ENCODE peak calls at places on chromosomes 2 and 18, in five cellular contexts. O is stimulated activated CD4-positive, alpha-beta T cell treated with anti-CD3 and anti-CD28 coated beads, Interleukin-12 subunit alpha, Interleukin-12 subunit beta, amount 100 ng/mL, for 24 hours; J is effector memory CD4-positive, alpha-beta T cell; L is endothelial cell; Q is GM23248. Y is an unnamed sample.

GRCh38 chr2:197116306-197116879 is 189.9 kb upstream of the PGAP1 start:
- DNase-seq in J (no peak), Q (no peak), O (no peak), L (no peak), Y (no peak)

GRCh38 chr2:3377279-3377611 is 373 bp downstream of the EIPR1 start:
- DNase-seq in J (no peak), Q (peak), L (no peak), O (peak), Y (no peak)

GRCh38 chr2:132804045-132804444 is 134.0 kb upstream of the LYPD1 start:
- DNase-seq in L (no peak), J (no peak), O (no peak), Q (peak), Y (no peak)

GRCh38 chr2:209523778-209524362 is 100.0 kb downstream of the MAP2 start:
- DNase-seq in J (no peak), O (no peak), Q (no peak), L (no peak), Y (no peak)

GRCh38 chr2:19362094-19362649 is 3.7 kb upstream of the OSR1 start:
- DNase-seq in Q (peak), L (no peak), O (no peak), J (no peak), Y (no peak)

GRCh38 chr2:239489481-239489880 is 88.7 kb upstream of the HDAC4 start:
- DNase-seq in Q (no peak), J (no peak), O (no peak), L (no peak), Y (no peak)

GRCh38 chr2:236001854-236002253 is 166.3 kb downstream of the GBX2 start:
- DNase-seq in L (no peak), O (no peak), Q (no peak), J (no peak), Y (no peak)

GRCh38 chr18:77000527-77000926 is 132.1 kb downstream of the MBP start:
- DNase-seq in L (peak), O (no peak), J (peak), Q (peak), Y (peak)

GRCh38 chr2:144552821-144553220 is 32.9 kb upstream of the ZEB2 start:
- DNase-seq in O (no peak), Q (no peak), J (no peak), L (no peak), Y (no peak)

GRCh38 chr18:54950221-54950620 is 9.0 kb downstream of the CCDC68 start:
- DNase-seq in J (no peak), O (no peak), L (no peak), Q (no peak), Y (peak)

GRCh38 chr2:20438334-20439192 is 8.3 kb upstream of the RHOB start:
- DNase-seq in J (no peak), O (no peak), Q (peak), L (no peak), Y (peak)

GRCh38 chr2:42191285-42192009 is 22.3 kb downstream of the EML4 start:
- DNase-seq in L (no peak), Q (no peak), J (no peak), O (no peak), Y (no peak)

Y was measured in Calu3.